ENCODE peak calls at places on chromosomes 7 and 10, in five cellular contexts. C is RWPE1, M is tibial nerve, Y is stomach, V is sigmoid colon. A is an unnamed sample.

GRCh38 chr10:30773501-30773900 is 143.9 kb upstream of the LYZL2 start:
- DNase-seq in C (no peak), M (no peak), Y (no peak), V (no peak), A (no peak)

GRCh38 chr7:31814187-31814586 is 127.2 kb downstream of the PPP1R17 start:
- DNase-seq in C (no peak), M (no peak), Y (no peak), V (no peak), A (no peak)

GRCh38 chr7:44565097-44565794 is 8.5 kb downstream of the DDX56 start:
- DNase-seq in C (peak; percentile 61), M (peak; percentile 42), Y (peak; percentile 73), V (peak; percentile 79), A (peak; percentile 64)

GRCh38 chr7:55546826-55547225 is 25.5 kb downstream of the VOPP1 start:
- DNase-seq in C (peak; percentile 97), M (no peak), Y (peak; percentile 83), V (peak; percentile 80), A (no peak)

GRCh38 chr10:110610308-110610774 is 33.8 kb upstream of the RBM20 start:
- DNase-seq in C (peak; percentile 76), M (no peak), Y (no peak), V (no peak), A (no peak)

GRCh38 chr10:74640134-74640533 is 186.3 kb upstream of the KAT6B start:
- DNase-seq in C (no peak), M (no peak), Y (no peak), V (no peak), A (no peak)

GRCh38 chr7:96723622-96724021 is 14.0 kb upstream of the SEM1 start:
- DNase-seq in C (peak; percentile 55), M (no peak), Y (no peak), V (no peak), A (no peak)

GRCh38 chr7:44320794-44321371 is 4.5 kb downstream of the CAMK2B start:
- DNase-seq in C (no peak), M (no peak), Y (no peak), V (no peak), A (no peak)

GRCh38 chr10:31096161-31096560 is 64.5 kb upstream of the ZNF438 start:
- DNase-seq in C (no peak), M (no peak), Y (no peak), V (no peak), A (no peak)

GRCh38 chr7:29990931-29991330 is 1.3 kb upstream of the SCRN1 start:
- DNase-seq in C (no peak), M (no peak), Y (no peak), V (no peak), A (no peak)

GRCh38 chr10:122210481-122211265 is 60.4 kb upstream of the BTBD16 start:
- DNase-seq in C (no peak), M (no peak), Y (no peak), V (no peak), A (no peak)

GRCh38 chr7:132622081-132622480 is 45.8 kb upstream of the PLXNA4 start:
- DNase-seq in C (no peak), M (no peak), Y (no peak), V (no peak), A (no peak)

GRCh38 chr7:23570592-23571200 is 26.5 kb upstream of the CCDC126 start:
- DNase-seq in C (peak; percentile 83), M (peak; percentile 58), Y (peak; percentile 80), V (peak; percentile 79), A (peak; percentile 48)

GRCh38 chr10:3095373-3096139 is 28.2 kb downstream of the PFKP start:
- DNase-seq in C (peak; percentile 87), M (no peak), Y (no peak), V (peak; percentile 80), A (no peak)

GRCh38 chr7:28378574-28379149 is 33.7 kb upstream of the CREB5 start:
- DNase-seq in C (peak; percentile 27), M (no peak), Y (no peak), V (no peak), A (no peak)

GRCh38 chr7:34747842-34748241 is 89.8 kb downstream of the NPSR1 start:
- DNase-seq in C (no peak), M (no peak), Y (peak; percentile 48), V (no peak), A (peak; percentile 55)

GRCh38 chr10:22825841-22826240 is 102.0 kb upstream of the ARMC3 start:
- DNase-seq in C (no peak), M (no peak), Y (no peak), V (no peak), A (no peak)

GRCh38 chr10:91653214-91653875 is 20.5 kb upstream of the PPP1R3C start:
- DNase-seq in C (peak; percentile 90), M (no peak), Y (no peak), V (no peak), A (no peak)

GRCh38 chr7:114548576-114548975 is 134.0 kb downstream of the FOXP2 start:
- DNase-seq in C (no peak), M (no peak), Y (no peak), V (no peak), A (no peak)

GRCh38 chr7:98807306-98807880 is 62.4 kb downstream of the TMEM130 start:
- DNase-seq in C (no peak), M (no peak), Y (no peak), V (no peak), A (no peak)

GRCh38 chr10:132570771-132571564 is 33.4 kb downstream of the INPP5A start:
- DNase-seq in C (peak; percentile 80), M (no peak), Y (peak; percentile 66), V (no peak), A (no peak)

GRCh38 chr7:33388332-33388731 is 259.0 kb downstream of the BBS9 start:
- DNase-seq in C (no peak), M (no peak), Y (no peak), V (no peak), A (no peak)

GRCh38 chr10:112735041-112735690 is 214.9 kb upstream of the TCF7L2 start:
- DNase-seq in C (no peak), M (no peak), Y (no peak), V (no peak), A (no peak)

GRCh38 chr10:72375585-72375984 is 20.9 kb upstream of the DNAJB12 start:
- DNase-seq in C (no peak), M (no peak), Y (no peak), V (no peak), A (no peak)

GRCh38 chr7:112192236-112193154 is 13.7 kb downstream of the DOCK4 start:
- DNase-seq in C (peak; percentile 82), M (no peak), Y (no peak), V (no peak), A (no peak)

GRCh38 chr10:21170216-21170615 is 273.1 kb upstream of the NEBL start:
- DNase-seq in C (no peak), M (no peak), Y (no peak), V (no peak), A (no peak)

GRCh38 chr10:21171936-21172773 is 275.0 kb upstream of the NEBL start:
- DNase-seq in C (no peak), M (no peak), Y (peak; percentile 42), V (no peak), A (no peak)

GRCh38 chr10:21172774-21173432 is 275.8 kb upstream of the NEBL start:
- DNase-seq in C (no peak), M (no peak), Y (peak; percentile 32), V (no peak), A (no peak)

GRCh38 chr10:21169271-21169670 is 272.2 kb upstream of the NEBL start:
- DNase-seq in C (no peak), M (no peak), Y (no peak), V (no peak), A (no peak)

GRCh38 chr10:21171197-21171935 is 274.3 kb upstream of the NEBL start:
- DNase-seq in C (no peak), M (no peak), Y (no peak), V (no peak), A (no peak)
- TF ChIP-seq CTCF in C (no peak), M (no peak), Y (no peak), V (no peak), A (no peak)

DNA sequence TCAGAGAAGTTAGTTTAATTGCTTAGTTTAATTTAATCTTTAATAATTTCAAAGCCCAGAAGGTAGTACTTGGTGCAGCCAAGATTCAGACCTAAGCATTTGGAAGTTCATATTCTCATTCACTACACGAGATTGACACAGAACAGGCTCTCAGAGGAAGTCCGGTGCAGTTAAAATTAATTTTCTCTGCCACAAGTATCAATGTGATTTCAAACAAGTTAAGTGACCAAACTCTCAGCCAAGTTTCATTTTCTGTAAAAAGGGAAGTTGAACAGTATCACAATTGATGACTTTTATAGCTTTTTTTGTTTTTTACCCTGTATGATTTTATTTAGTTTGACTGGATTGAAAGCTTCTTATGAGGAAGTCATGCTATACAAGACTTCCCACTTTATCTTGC is 1494.9 kb upstream of the LRRTM3 start:
- DNase-seq in C (no peak), M (no peak), Y (no peak), V (no peak), A (no peak)
- H3K27ac ChIP-seq in C (no peak overlapping the region), M (no peak overlapping the region), Y (no peak overlapping the region), V (no peak overlapping the region), A (no peak overlapping the region)

DNA sequence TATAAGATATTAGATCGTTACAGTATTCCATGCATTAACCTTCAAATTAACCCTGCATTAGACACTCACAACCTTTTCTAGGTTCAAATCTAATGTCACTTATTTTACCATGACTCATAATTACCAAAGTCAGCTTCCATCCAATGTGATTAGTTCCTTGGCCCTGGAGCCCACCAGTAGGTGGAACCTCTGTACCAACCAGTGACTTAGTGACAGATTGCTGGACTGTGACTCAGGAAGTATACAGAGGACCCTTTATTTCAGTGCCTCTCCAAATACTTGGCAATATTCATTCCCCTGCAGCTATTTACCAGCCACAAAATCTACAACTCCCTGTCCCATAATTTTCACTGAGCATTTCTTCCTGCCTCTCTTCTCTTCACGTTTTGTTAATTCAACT is 1270.3 kb upstream of the SORCS1 start:
- DNase-seq in C (no peak), M (no peak), Y (no peak), V (no peak), A (no peak)
- TF ChIP-seq CTCF in C (no peak), M (peak; percentile 9), Y (no peak), V (no peak), A (no peak)

GRCh38 chr10:104232613-104233102 is 494 bp upstream of the CFAP43 start:
- DNase-seq in C (no peak), M (no peak), Y (no peak), V (no peak), A (peak; percentile 16)

GRCh38 chr10:104233817-104234216 is 1.7 kb upstream of the CFAP43 start:
- DNase-seq in C (no peak), M (no peak), Y (no peak), V (no peak), A (no peak)

GRCh38 chr10:104230490-104230889 is 1.7 kb downstream of the CFAP43 start:
- DNase-seq in C (no peak), M (no peak), Y (no peak), V (no peak), A (no peak)

GRCh38 chr10:104234934-104235333 is 2.8 kb upstream of the CFAP43 start:
- DNase-seq in C (no peak), M (no peak), Y (no peak), V (no peak), A (no peak)

GRCh38 chr10:104231784-104232612 is at the start of gene CFAP43:
- DNase-seq in C (peak; percentile 100), M (peak; percentile 99), Y (peak; percentile 100), V (peak; percentile 99), A (peak; percentile 98)
- H3K27ac ChIP-seq in C (peak within 1 kb of the TSS; percentile 79), M (no peak within 1 kb of the TSS), Y (no peak within 1 kb of the TSS), V (peak within 1 kb of the TSS; percentile 40), A (no peak within 1 kb of the TSS)

GRCh38 chr10:84534168-84534567 is 205.8 kb downstream of the CCSER2 start:
- DNase-seq in C (no peak), M (no peak), Y (no peak), V (no peak), A (no peak)
- TF ChIP-seq CTCF in C (no peak), M (no peak), Y (no peak), V (no peak), A (peak; percentile 41)